ENCODE peak calls at places on chromosomes 5 and 9, in eight cellular contexts. One of them, this sample, is unnamed.

GRCh38 chr5:127758884-127759283 is 55.7 kb downstream of the CCDC192 start:
- DNase-seq in lower leg skin: no peak
- DNase-seq in fibroblast of pulmonary artery: peak; percentile 49
- DNase-seq in AG04450: no peak
- DNase-seq in left ventricle myocardium inferior: no peak
- DNase-seq in choroid plexus epithelial cell: peak; percentile 17
- DNase-seq in transverse colon: peak; percentile 36
- DNase-seq in tibial nerve: no peak
- DNase-seq in this sample: no peak

GRCh38 chr9:88809836-88810235 is 181.4 kb upstream of the S1PR3 start:
- DNase-seq in fibroblast of pulmonary artery: no peak
- DNase-seq in AG04450: no peak
- DNase-seq in transverse colon: no peak
- DNase-seq in left ventricle myocardium inferior: no peak
- DNase-seq in choroid plexus epithelial cell: no peak
- DNase-seq in lower leg skin: no peak
- DNase-seq in tibial nerve: no peak
- DNase-seq in this sample: peak; percentile 59

GRCh38 chr5:133890308-133890707 is 78.1 kb downstream of the C5orf15 start:
- DNase-seq in transverse colon: no peak
- DNase-seq in tibial nerve: no peak
- DNase-seq in fibroblast of pulmonary artery: no peak
- DNase-seq in lower leg skin: no peak
- DNase-seq in AG04450: no peak
- DNase-seq in choroid plexus epithelial cell: no peak
- DNase-seq in left ventricle myocardium inferior: no peak
- DNase-seq in this sample: peak; percentile 10

GRCh38 chr9:83154087-83154736 is 91.3 kb upstream of the RASEF start:
- DNase-seq in transverse colon: no peak
- DNase-seq in AG04450: no peak
- DNase-seq in choroid plexus epithelial cell: peak; percentile 67
- DNase-seq in fibroblast of pulmonary artery: peak; percentile 7
- DNase-seq in left ventricle myocardium inferior: no peak
- DNase-seq in tibial nerve: no peak
- DNase-seq in lower leg skin: no peak
- DNase-seq in this sample: peak; percentile 9

GRCh38 chr9:97307091-97307490 is 368 bp upstream of the CCDC180 start:
- DNase-seq in fibroblast of pulmonary artery: peak; percentile 63
- DNase-seq in AG04450: peak; percentile 41
- DNase-seq in lower leg skin: peak; percentile 36
- DNase-seq in choroid plexus epithelial cell: peak; percentile 90
- DNase-seq in left ventricle myocardium inferior: peak; percentile 57
- DNase-seq in transverse colon: peak; percentile 65
- DNase-seq in tibial nerve: peak; percentile 54
- DNase-seq in this sample: peak; percentile 57

GRCh38 chr9:21465859-21466518 is 16.1 kb downstream of the IFNE start:
- DNase-seq in AG04450: peak; percentile 27
- DNase-seq in fibroblast of pulmonary artery: peak; percentile 86
- DNase-seq in choroid plexus epithelial cell: peak; percentile 87
- DNase-seq in transverse colon: no peak
- DNase-seq in lower leg skin: no peak
- DNase-seq in tibial nerve: peak; percentile 25
- DNase-seq in left ventricle myocardium inferior: no peak
- DNase-seq in this sample: peak; percentile 72

GRCh38 chr5:29231153-29231552 is 1962.3 kb upstream of the CDH6 start:
- DNase-seq in lower leg skin: no peak
- DNase-seq in tibial nerve: no peak
- DNase-seq in AG04450: no peak
- DNase-seq in fibroblast of pulmonary artery: no peak
- DNase-seq in choroid plexus epithelial cell: no peak
- DNase-seq in left ventricle myocardium inferior: no peak
- DNase-seq in transverse colon: no peak
- DNase-seq in this sample: no peak

GRCh38 chr9:76687861-76688374 is 76.3 kb upstream of the PCA3 start:
- DNase-seq in transverse colon: no peak
- DNase-seq in fibroblast of pulmonary artery: peak; percentile 91
- DNase-seq in AG04450: no peak
- DNase-seq in choroid plexus epithelial cell: peak; percentile 85
- DNase-seq in lower leg skin: no peak
- DNase-seq in left ventricle myocardium inferior: no peak
- DNase-seq in tibial nerve: no peak
- DNase-seq in this sample: peak; percentile 41

GRCh38 chr9:89752154-89752553 is 147.3 kb downstream of the GADD45G start:
- DNase-seq in lower leg skin: no peak
- DNase-seq in tibial nerve: no peak
- DNase-seq in fibroblast of pulmonary artery: no peak
- DNase-seq in AG04450: no peak
- DNase-seq in left ventricle myocardium inferior: no peak
- DNase-seq in choroid plexus epithelial cell: no peak
- DNase-seq in transverse colon: no peak
- DNase-seq in this sample: no peak

GRCh38 chr9:77218612-77219011 is 41.3 kb downstream of the VPS13A start:
- DNase-seq in AG04450: peak; percentile 37
- DNase-seq in lower leg skin: no peak
- DNase-seq in left ventricle myocardium inferior: no peak
- DNase-seq in transverse colon: no peak
- DNase-seq in fibroblast of pulmonary artery: peak; percentile 69
- DNase-seq in choroid plexus epithelial cell: peak; percentile 72
- DNase-seq in tibial nerve: no peak
- DNase-seq in this sample: peak; percentile 70

GRCh38 chr5:16065810-16066209 is 113.8 kb downstream of the MARCHF11 start:
- DNase-seq in fibroblast of pulmonary artery: no peak
- DNase-seq in transverse colon: no peak
- DNase-seq in left ventricle myocardium inferior: no peak
- DNase-seq in lower leg skin: no peak
- DNase-seq in choroid plexus epithelial cell: no peak
- DNase-seq in tibial nerve: no peak
- DNase-seq in AG04450: no peak
- DNase-seq in this sample: peak; percentile 1

GRCh38 chr5:162939962-162940361 is 497.4 kb upstream of the CCNG1 start:
- DNase-seq in AG04450: no peak
- DNase-seq in choroid plexus epithelial cell: no peak
- DNase-seq in transverse colon: no peak
- DNase-seq in left ventricle myocardium inferior: no peak
- DNase-seq in tibial nerve: no peak
- DNase-seq in fibroblast of pulmonary artery: no peak
- DNase-seq in lower leg skin: no peak
- DNase-seq in this sample: no peak

GRCh38 chr5:162929104-162929503 is 508.3 kb upstream of the CCNG1 start:
- DNase-seq in left ventricle myocardium inferior: no peak
- DNase-seq in transverse colon: no peak
- DNase-seq in choroid plexus epithelial cell: no peak
- DNase-seq in lower leg skin: no peak
- DNase-seq in AG04450: no peak
- DNase-seq in tibial nerve: no peak
- DNase-seq in fibroblast of pulmonary artery: no peak
- DNase-seq in this sample: no peak

GRCh38 chr9:85258823-85259370 is 482.9 kb downstream of the AGTPBP1 start:
- DNase-seq in tibial nerve: peak; percentile 66
- DNase-seq in lower leg skin: peak; percentile 49
- DNase-seq in transverse colon: peak; percentile 57
- DNase-seq in AG04450: no peak
- DNase-seq in left ventricle myocardium inferior: peak; percentile 25
- DNase-seq in choroid plexus epithelial cell: peak; percentile 23
- DNase-seq in fibroblast of pulmonary artery: peak; percentile 65
- DNase-seq in this sample: peak; percentile 32

GRCh38 chr5:36496471-36496870 is 109.9 kb upstream of the SLC1A3 start:
- DNase-seq in transverse colon: no peak
- DNase-seq in fibroblast of pulmonary artery: no peak
- DNase-seq in tibial nerve: no peak
- DNase-seq in lower leg skin: no peak
- DNase-seq in left ventricle myocardium inferior: no peak
- DNase-seq in AG04450: no peak
- DNase-seq in choroid plexus epithelial cell: no peak
- DNase-seq in this sample: no peak

GRCh38 chr9:91949946-91950664 is at the start of gene ROR2:
- DNase-seq in tibial nerve: no peak
- DNase-seq in transverse colon: peak; percentile 75
- DNase-seq in fibroblast of pulmonary artery: peak; percentile 70
- DNase-seq in left ventricle myocardium inferior: peak; percentile 67
- DNase-seq in choroid plexus epithelial cell: peak; percentile 76
- DNase-seq in AG04450: no peak
- DNase-seq in lower leg skin: no peak
- DNase-seq in this sample: peak; percentile 77

GRCh38 chr5:102527547-102527946 is 28.7 kb upstream of the SLCO6A1 start:
- DNase-seq in AG04450: no peak
- DNase-seq in lower leg skin: no peak
- DNase-seq in choroid plexus epithelial cell: no peak
- DNase-seq in fibroblast of pulmonary artery: no peak
- DNase-seq in left ventricle myocardium inferior: no peak
- DNase-seq in transverse colon: no peak
- DNase-seq in tibial nerve: no peak
- DNase-seq in this sample: no peak
- TF ChIP-seq CTCF in AG04450: no peak
- TF ChIP-seq CTCF in lower leg skin: no peak
- TF ChIP-seq CTCF in choroid plexus epithelial cell: no peak
- TF ChIP-seq CTCF in fibroblast of pulmonary artery: no peak
- TF ChIP-seq CTCF in left ventricle myocardium inferior: no peak
- TF ChIP-seq CTCF in transverse colon: no peak
- TF ChIP-seq CTCF in tibial nerve: no peak
- TF ChIP-seq CTCF in this sample: no peak

DNA sequence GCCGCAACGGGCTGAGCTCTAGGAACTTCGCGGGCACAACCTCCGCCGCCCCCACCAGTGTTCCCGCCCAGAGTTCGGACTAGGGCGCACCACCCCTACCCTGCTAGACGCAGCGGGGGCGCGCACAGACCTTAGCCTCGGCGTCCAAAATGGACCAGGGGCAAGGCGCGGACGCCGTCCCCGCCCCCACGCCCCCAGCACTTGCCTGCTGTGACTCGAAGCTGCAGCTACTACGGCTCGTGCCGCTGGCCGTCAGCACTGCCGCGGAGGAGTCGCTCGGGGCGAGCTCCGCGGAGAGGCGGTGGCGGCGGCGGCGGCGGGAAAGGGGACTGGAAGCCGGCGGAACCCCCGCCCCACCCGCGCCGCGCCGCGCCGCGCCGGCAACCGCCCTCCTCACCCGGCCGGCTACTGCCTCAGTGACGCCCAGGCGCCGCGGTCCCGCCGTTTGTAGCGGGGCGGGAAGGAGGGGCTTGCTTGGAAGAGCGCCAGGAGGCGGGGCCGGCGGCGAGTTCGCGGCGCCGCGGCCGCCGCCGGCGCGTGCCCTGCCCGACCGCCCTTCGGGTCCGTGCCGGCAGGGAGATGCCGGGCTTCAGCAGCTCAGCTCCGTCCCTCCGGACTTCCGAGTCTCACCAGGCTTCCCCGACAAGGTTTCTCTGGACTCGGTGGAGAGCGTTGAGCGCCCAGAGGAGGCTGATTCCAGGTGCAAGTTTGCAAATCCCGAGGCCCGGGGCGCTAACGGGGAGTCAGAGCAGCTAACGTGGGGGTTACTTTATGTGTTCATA is 4.4 kb downstream of the ELAVL2 start:
- DNase-seq in fibroblast of pulmonary artery: no peak
- DNase-seq in lower leg skin: no peak
- DNase-seq in tibial nerve: no peak
- DNase-seq in left ventricle myocardium inferior: no peak
- DNase-seq in AG04450: no peak
- DNase-seq in choroid plexus epithelial cell: no peak
- DNase-seq in transverse colon: peak; percentile 26
- DNase-seq in this sample: no peak
- H3K4me3 ChIP-seq in fibroblast of pulmonary artery: no peak overlapping the region
- H3K4me3 ChIP-seq in lower leg skin: peak overlapping the region; percentile 29
- H3K4me3 ChIP-seq in tibial nerve: peak overlapping the region; percentile 50
- H3K4me3 ChIP-seq in left ventricle myocardium inferior: peak overlapping the region; percentile 65
- H3K4me3 ChIP-seq in AG04450: peak overlapping the region; percentile 10
- H3K4me3 ChIP-seq in choroid plexus epithelial cell: no peak overlapping the region
- H3K4me3 ChIP-seq in transverse colon: no peak overlapping the region
- H3K4me3 ChIP-seq in this sample: no peak overlapping the region

DNA sequence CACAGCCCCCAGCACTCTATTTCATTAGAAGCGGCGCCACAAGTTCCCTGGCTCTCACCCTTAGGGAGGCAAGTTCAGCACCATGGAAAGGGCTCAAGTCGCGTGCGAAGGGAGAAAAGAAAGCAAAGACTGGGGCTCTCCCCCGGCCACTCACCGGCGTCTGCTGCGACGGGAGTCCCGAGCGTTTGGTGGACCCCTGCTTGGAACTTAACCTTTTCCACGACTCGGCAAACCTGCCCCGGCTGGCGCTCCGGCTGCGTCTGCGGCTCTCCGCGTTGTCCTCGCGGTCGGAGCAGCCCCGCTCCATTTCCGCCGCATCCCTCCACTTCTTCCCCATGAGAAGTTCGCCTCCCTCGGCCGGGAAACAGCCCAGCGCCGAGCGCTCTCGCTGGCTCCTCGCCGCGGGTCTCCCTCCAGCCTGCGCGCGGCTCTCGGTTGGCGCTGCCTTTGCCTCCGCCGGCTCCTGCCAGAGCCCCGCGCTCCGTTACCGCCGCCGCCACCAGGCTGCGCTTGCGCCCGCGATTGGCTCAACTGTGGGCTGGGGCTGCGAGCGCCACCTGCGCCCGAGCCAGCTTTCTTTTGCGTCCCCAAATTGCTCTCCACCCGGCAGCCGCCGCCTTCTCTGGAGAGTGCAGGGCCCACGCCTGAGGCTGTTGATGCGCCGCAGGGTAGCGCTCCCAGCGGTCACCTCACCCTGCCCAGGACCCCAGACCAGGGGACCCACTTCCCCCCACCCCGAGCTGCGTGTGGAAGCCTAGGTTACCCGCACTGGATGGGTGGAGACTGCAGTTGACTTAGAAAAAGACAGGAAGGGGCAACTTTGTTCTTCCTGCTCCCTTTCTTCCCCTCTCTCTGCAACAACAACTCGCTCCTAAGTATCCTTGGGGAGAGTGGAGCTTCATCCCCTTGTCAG is 321.6 kb downstream of the CEMIP2 start:
- DNase-seq in fibroblast of pulmonary artery: peak; percentile 68
- DNase-seq in left ventricle myocardium inferior: no peak
- DNase-seq in tibial nerve: peak; percentile 5
- DNase-seq in lower leg skin: no peak
- DNase-seq in transverse colon: peak; percentile 20
- DNase-seq in choroid plexus epithelial cell: peak; percentile 50
- DNase-seq in AG04450: peak; percentile 8
- DNase-seq in this sample: peak; percentile 53
- TF ChIP-seq CTCF in fibroblast of pulmonary artery: no peak
- TF ChIP-seq CTCF in left ventricle myocardium inferior: no peak
- TF ChIP-seq CTCF in tibial nerve: no peak
- TF ChIP-seq CTCF in lower leg skin: no peak
- TF ChIP-seq CTCF in transverse colon: no peak
- TF ChIP-seq CTCF in choroid plexus epithelial cell: no peak
- TF ChIP-seq CTCF in AG04450: no peak
- TF ChIP-seq CTCF in this sample: no peak

DNA sequence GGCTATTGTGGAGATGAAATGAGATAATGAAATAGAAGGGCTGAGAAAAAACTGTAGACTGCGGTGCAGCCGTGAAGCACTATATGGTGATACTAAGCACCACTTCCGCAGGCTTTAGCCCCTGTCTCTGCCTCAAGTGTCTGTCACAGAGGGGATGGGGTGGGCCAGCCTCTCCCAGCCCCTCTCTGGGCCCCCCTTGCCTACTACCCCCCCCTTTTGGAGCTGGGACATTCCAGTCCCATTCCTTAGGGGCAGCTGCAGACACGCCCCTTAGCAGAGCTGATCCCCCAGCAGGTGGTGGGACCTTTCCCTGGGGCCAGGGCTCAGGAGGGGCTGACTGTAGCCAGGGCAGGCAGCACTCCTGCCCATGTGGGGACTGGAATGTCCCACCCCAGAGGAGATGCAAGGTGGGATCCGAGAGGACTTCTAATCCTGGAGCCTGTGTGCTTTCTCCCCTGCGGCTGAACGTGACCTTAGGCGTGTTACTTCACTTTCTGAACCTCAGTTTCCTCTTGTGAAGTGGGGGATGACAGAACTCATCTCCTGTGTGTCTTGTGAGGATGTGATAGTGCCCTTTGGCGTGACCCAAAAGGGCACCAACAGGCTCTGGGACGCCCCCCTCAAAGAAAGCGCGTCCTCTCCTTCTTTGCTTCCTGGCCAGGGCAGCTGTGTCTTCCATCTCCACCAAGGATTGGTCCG is 2.0 kb downstream of the N4BP3 start:
- DNase-seq in AG04450: no peak
- DNase-seq in choroid plexus epithelial cell: no peak
- DNase-seq in lower leg skin: no peak
- DNase-seq in fibroblast of pulmonary artery: no peak
- DNase-seq in transverse colon: no peak
- DNase-seq in left ventricle myocardium inferior: no peak
- DNase-seq in tibial nerve: no peak
- DNase-seq in this sample: no peak
- H3K4me3 ChIP-seq in AG04450: no peak overlapping the region
- H3K4me3 ChIP-seq in choroid plexus epithelial cell: no peak overlapping the region
- H3K4me3 ChIP-seq in lower leg skin: no peak overlapping the region
- H3K4me3 ChIP-seq in fibroblast of pulmonary artery: no peak overlapping the region
- H3K4me3 ChIP-seq in transverse colon: no peak overlapping the region
- H3K4me3 ChIP-seq in left ventricle myocardium inferior: peak overlapping the region; percentile 72
- H3K4me3 ChIP-seq in tibial nerve: no peak overlapping the region
- H3K4me3 ChIP-seq in this sample: no peak overlapping the region